ENCODE peak calls at places on chromosomes 12 and 14, in five cellular contexts. One of them, this sample, is unnamed.

GRCh38 chr14:23538785-23539184 is 12.8 kb downstream of the ZFHX2 start:
- DNase-seq in stomach: no peak
- DNase-seq in esophagus squamous epithelium: no peak
- DNase-seq in ovary: no peak
- DNase-seq in testis: no peak
- DNase-seq in this sample: no peak

GRCh38 chr14:47040490-47040889 is 388.9 kb upstream of the RPL10L start:
- DNase-seq in stomach: no peak
- DNase-seq in esophagus squamous epithelium: no peak
- DNase-seq in ovary: no peak
- DNase-seq in testis: peak; percentile 17
- DNase-seq in this sample: no peak

GRCh38 chr14:99384446-99385417 is 95.9 kb downstream of the SETD3 start:
- DNase-seq in stomach: no peak
- DNase-seq in esophagus squamous epithelium: no peak
- DNase-seq in ovary: no peak
- DNase-seq in testis: no peak
- DNase-seq in this sample: no peak

GRCh38 chr12:114319422-114319821 is 86.5 kb downstream of the TBX5 start:
- DNase-seq in stomach: no peak
- DNase-seq in esophagus squamous epithelium: no peak
- DNase-seq in ovary: no peak
- DNase-seq in testis: no peak
- DNase-seq in this sample: peak; percentile 8

GRCh38 chr14:103137721-103138482 is 14.6 kb downstream of the TNFAIP2 start:
- DNase-seq in stomach: no peak
- DNase-seq in esophagus squamous epithelium: no peak
- DNase-seq in ovary: no peak
- DNase-seq in testis: no peak
- DNase-seq in this sample: no peak

GRCh38 chr14:50741571-50741970 is 73.5 kb upstream of the SAV1 start:
- DNase-seq in stomach: no peak
- DNase-seq in esophagus squamous epithelium: no peak
- DNase-seq in ovary: no peak
- DNase-seq in testis: no peak
- DNase-seq in this sample: no peak

GRCh38 chr12:117226505-117226904 is 36.2 kb upstream of the FBXO21 start:
- DNase-seq in stomach: no peak
- DNase-seq in esophagus squamous epithelium: no peak
- DNase-seq in ovary: no peak
- DNase-seq in testis: no peak
- DNase-seq in this sample: no peak

GRCh38 chr12:31456562-31456961 is 130.6 kb upstream of the SINHCAF start:
- DNase-seq in stomach: no peak
- DNase-seq in esophagus squamous epithelium: no peak
- DNase-seq in ovary: no peak
- DNase-seq in testis: no peak
- DNase-seq in this sample: no peak

GRCh38 chr12:119082496-119082895 is 96.2 kb upstream of the HSPB8 start:
- DNase-seq in stomach: no peak
- DNase-seq in esophagus squamous epithelium: no peak
- DNase-seq in ovary: no peak
- DNase-seq in testis: no peak
- DNase-seq in this sample: peak; percentile 83

GRCh38 chr14:56215180-56215579 is 97.0 kb downstream of the PELI2 start:
- DNase-seq in stomach: no peak
- DNase-seq in esophagus squamous epithelium: no peak
- DNase-seq in ovary: no peak
- DNase-seq in testis: no peak
- DNase-seq in this sample: no peak

GRCh38 chr14:104436047-104436531 is 143.5 kb upstream of the C14orf180 start:
- DNase-seq in stomach: peak; percentile 71
- DNase-seq in esophagus squamous epithelium: no peak
- DNase-seq in ovary: peak; percentile 87
- DNase-seq in testis: peak; percentile 68
- DNase-seq in this sample: peak; percentile 80

GRCh38 chr12:13817131-13817530 is 164.3 kb downstream of the GRIN2B start:
- DNase-seq in stomach: peak; percentile 38
- DNase-seq in esophagus squamous epithelium: no peak
- DNase-seq in ovary: no peak
- DNase-seq in testis: no peak
- DNase-seq in this sample: no peak

GRCh38 chr14:68627868-68628604 is 164.8 kb downstream of the ZFP36L1 start:
- DNase-seq in stomach: peak; percentile 77
- DNase-seq in esophagus squamous epithelium: no peak
- DNase-seq in ovary: no peak
- DNase-seq in testis: peak; percentile 84
- DNase-seq in this sample: peak; percentile 56

GRCh38 chr14:103436533-103436932 is 51.3 kb downstream of the MARK3 start:
- DNase-seq in stomach: no peak
- DNase-seq in esophagus squamous epithelium: no peak
- DNase-seq in ovary: no peak
- DNase-seq in testis: no peak
- DNase-seq in this sample: no peak

GRCh38 chr14:75361751-75362433 is 65.9 kb upstream of the JDP2 start:
- DNase-seq in stomach: no peak
- DNase-seq in esophagus squamous epithelium: no peak
- DNase-seq in ovary: peak; percentile 72
- DNase-seq in testis: peak; percentile 47
- DNase-seq in this sample: no peak

GRCh38 chr12:19855876-19856275 is 416.6 kb downstream of the AEBP2 start:
- DNase-seq in stomach: no peak
- DNase-seq in esophagus squamous epithelium: no peak
- DNase-seq in ovary: no peak
- DNase-seq in testis: no peak
- DNase-seq in this sample: no peak

GRCh38 chr14:101796479-101796878 is 35.0 kb downstream of the PPP2R5C start:
- DNase-seq in stomach: no peak
- DNase-seq in esophagus squamous epithelium: no peak
- DNase-seq in ovary: no peak
- DNase-seq in testis: no peak
- DNase-seq in this sample: no peak
- TF ChIP-seq CTCF in stomach: no peak
- TF ChIP-seq CTCF in esophagus squamous epithelium: no peak
- TF ChIP-seq CTCF in ovary: no peak
- TF ChIP-seq CTCF in testis: no peak
- TF ChIP-seq CTCF in this sample: no peak

DNA sequence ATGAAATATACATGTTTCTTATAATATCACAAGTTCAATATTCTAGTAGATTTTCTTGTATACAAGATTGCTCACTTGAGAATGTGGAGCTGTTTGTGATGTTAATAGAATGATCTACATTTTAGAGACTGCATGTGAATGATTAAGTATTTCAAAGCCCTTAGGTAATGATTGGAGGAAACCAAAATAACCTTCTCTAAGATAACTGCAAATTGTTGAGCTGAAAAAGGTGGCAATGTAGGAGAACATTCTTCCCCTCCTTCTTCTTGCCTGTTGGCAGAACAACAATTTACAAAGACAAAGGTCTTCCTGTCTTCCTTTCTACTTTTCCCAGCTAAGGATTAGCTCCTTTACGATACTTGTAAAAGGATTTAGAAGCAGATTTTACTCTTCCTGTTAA is 2.0 kb upstream of the CLEC6A start:
- DNase-seq in stomach: no peak
- DNase-seq in esophagus squamous epithelium: no peak
- DNase-seq in ovary: no peak
- DNase-seq in testis: no peak
- DNase-seq in this sample: no peak
- H3K4me1 ChIP-seq in stomach: no peaks in the 10 kb centered on the region
- H3K4me1 ChIP-seq in esophagus squamous epithelium: no peaks in the 10 kb centered on the region
- H3K4me1 ChIP-seq in ovary: no peaks in the 10 kb centered on the region
- H3K4me1 ChIP-seq in testis: no peaks in the 10 kb centered on the region
- H3K4me1 ChIP-seq in this sample: no peaks in the 10 kb centered on the region

GRCh38 chr12:53499261-53500118 is at the start of gene MAP3K12:
- DNase-seq in stomach: peak; percentile 48
- DNase-seq in esophagus squamous epithelium: no peak
- DNase-seq in ovary: peak; percentile 81
- DNase-seq in testis: peak; percentile 78
- DNase-seq in this sample: peak; percentile 82
- TF ChIP-seq POLR2A in stomach: no peak
- TF ChIP-seq POLR2A in esophagus squamous epithelium: no peak
- TF ChIP-seq POLR2A in ovary: no peak
- TF ChIP-seq POLR2A in testis: no peak
- TF ChIP-seq POLR2A in this sample: no peak

DNA sequence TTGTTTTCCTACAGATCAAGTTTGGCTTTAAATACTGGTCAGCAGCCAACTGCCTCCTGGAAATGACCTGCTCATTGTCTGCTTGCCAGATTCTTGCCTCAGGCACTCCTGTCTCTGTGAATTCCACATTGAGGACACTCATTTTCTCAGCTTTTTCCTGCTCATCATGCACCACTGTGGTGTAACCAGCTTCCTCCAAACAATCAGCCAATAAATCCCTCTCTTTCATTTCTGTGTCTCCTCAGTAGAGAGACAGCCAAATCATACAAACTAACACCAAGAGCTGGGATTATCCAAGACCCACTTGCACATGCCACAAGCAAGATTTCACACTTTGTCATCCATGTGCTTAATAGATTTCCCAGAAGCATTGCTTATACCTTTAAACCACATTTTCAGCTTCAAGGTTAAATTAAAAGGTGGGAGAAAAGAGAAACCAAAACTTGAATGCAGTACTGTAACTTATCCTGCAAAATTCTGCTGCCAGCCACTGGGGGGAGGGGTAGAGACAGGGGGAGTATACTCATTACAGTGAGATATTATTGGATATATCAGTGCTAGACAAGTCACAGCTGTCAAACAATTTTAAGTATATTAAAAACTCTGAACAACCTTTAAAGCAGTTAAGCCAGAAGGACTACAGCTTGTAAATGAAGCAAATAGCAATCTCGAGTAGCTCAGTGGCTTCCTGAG is 105.0 kb downstream of the PPP2R5E start:
- DNase-seq in stomach: peak; percentile 66
- DNase-seq in esophagus squamous epithelium: no peak
- DNase-seq in ovary: peak; percentile 53
- DNase-seq in testis: peak; percentile 59
- DNase-seq in this sample: peak; percentile 40
- TF ChIP-seq CTCF in stomach: no peak
- TF ChIP-seq CTCF in esophagus squamous epithelium: peak; percentile 33
- TF ChIP-seq CTCF in ovary: no peak
- TF ChIP-seq CTCF in testis: no peak
- TF ChIP-seq CTCF in this sample: no peak

GRCh38 chr14:80658155-80658554 is 283.4 kb downstream of the CEP128 start:
- DNase-seq in stomach: no peak
- DNase-seq in esophagus squamous epithelium: no peak
- DNase-seq in ovary: no peak
- DNase-seq in testis: no peak
- DNase-seq in this sample: no peak

GRCh38 chr14:80658733-80659132 is 282.8 kb downstream of the CEP128 start:
- DNase-seq in stomach: no peak
- DNase-seq in esophagus squamous epithelium: no peak
- DNase-seq in ovary: no peak
- DNase-seq in testis: no peak
- DNase-seq in this sample: no peak

GRCh38 chr14:80653951-80654350 is 287.6 kb downstream of the CEP128 start:
- DNase-seq in stomach: no peak
- DNase-seq in esophagus squamous epithelium: no peak
- DNase-seq in ovary: no peak
- DNase-seq in testis: no peak
- DNase-seq in this sample: no peak
- H3K4me1 ChIP-seq in stomach: no peaks in the 10 kb centered on the region
- H3K4me1 ChIP-seq in esophagus squamous epithelium: no peaks in the 10 kb centered on the region
- H3K4me1 ChIP-seq in ovary: no peaks in the 10 kb centered on the region
- H3K4me1 ChIP-seq in testis: no peaks in the 10 kb centered on the region
- H3K4me1 ChIP-seq in this sample: no peaks in the 10 kb centered on the region

GRCh38 chr12:91781114-91781513 is 364.5 kb downstream of the BTG1 start:
- DNase-seq in stomach: no peak
- DNase-seq in esophagus squamous epithelium: no peak
- DNase-seq in ovary: no peak
- DNase-seq in testis: no peak
- DNase-seq in this sample: no peak
- TF ChIP-seq POLR2A in stomach: no peak
- TF ChIP-seq POLR2A in esophagus squamous epithelium: no peak
- TF ChIP-seq POLR2A in ovary: no peak
- TF ChIP-seq POLR2A in testis: no peak
- TF ChIP-seq POLR2A in this sample: no peak

DNA sequence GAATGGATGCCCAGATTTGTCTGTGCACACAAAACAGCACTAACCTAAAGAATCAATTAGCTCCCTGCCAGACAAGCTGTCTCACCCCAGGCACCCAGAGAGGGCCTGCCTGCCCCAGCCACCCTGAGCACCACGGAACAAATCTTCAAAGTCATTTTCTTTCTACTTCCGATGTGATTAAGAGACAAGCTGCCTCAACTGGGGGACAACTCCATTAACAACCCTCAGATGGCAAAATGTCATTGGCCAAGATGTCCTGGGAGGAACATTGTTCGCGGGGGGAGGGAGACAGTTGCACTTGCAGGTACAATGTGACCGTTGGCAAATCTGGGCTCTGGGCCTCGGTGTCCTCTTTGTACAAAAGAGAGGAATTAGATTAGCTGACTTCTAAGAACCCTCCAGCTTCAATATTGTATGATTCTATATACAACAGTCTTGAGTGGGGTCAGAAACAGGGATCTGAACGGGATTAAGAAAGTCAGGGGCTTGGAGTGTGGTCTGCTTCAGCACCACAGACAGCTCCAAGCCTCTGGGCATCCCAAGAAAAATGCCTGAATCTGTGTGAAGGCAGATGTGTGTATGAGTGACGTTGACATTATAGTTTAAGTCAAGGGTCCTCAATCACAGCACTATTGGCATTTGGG is 42.8 kb upstream of the CMKLR1 start:
- DNase-seq in stomach: no peak
- DNase-seq in esophagus squamous epithelium: no peak
- DNase-seq in ovary: no peak
- DNase-seq in testis: peak; percentile 21
- DNase-seq in this sample: no peak
- TF ChIP-seq CTCF in stomach: no peak
- TF ChIP-seq CTCF in esophagus squamous epithelium: no peak
- TF ChIP-seq CTCF in ovary: no peak
- TF ChIP-seq CTCF in testis: no peak
- TF ChIP-seq CTCF in this sample: no peak

DNA sequence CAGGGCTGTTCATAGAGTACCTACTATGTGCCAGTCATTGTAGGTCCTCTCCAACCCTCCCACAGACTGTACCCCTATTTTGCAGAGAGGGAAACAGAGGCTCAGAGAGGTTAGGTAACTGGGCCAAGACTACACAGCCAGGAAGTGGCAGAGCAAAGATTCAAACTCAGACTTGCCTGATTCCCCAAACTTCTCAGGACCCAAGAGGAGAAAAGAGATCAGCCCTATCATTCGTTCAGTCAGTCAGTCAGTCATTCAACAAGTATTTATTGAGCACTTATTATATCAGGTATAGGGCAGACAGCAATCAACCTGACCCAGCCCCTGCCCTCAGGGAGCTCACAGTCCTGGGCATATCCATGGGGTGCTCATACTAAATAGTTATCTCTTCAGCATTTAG is 39.6 kb upstream of the CORO1C start:
- DNase-seq in stomach: no peak
- DNase-seq in esophagus squamous epithelium: no peak
- DNase-seq in ovary: no peak
- DNase-seq in testis: no peak
- DNase-seq in this sample: no peak
- H3K4me1 ChIP-seq in stomach: peaks cover 18% of the 10 kb centered on the region
- H3K4me1 ChIP-seq in esophagus squamous epithelium: peaks cover 20% of the 10 kb centered on the region
- H3K4me1 ChIP-seq in ovary: peaks cover 14% of the 10 kb centered on the region
- H3K4me1 ChIP-seq in testis: peaks cover 36% of the 10 kb centered on the region
- H3K4me1 ChIP-seq in this sample: peaks cover 33% of the 10 kb centered on the region

GRCh38 chr12:26736563-26737486 is 96.2 kb downstream of the ITPR2 start:
- DNase-seq in stomach: no peak
- DNase-seq in esophagus squamous epithelium: no peak
- DNase-seq in ovary: no peak
- DNase-seq in testis: peak; percentile 23
- DNase-seq in this sample: no peak
- TF ChIP-seq POLR2A in stomach: no peak
- TF ChIP-seq POLR2A in esophagus squamous epithelium: no peak
- TF ChIP-seq POLR2A in ovary: no peak
- TF ChIP-seq POLR2A in testis: no peak
- TF ChIP-seq POLR2A in this sample: no peak

GRCh38 chr14:45134051-45134958 is at the start of gene FKBP3:
- DNase-seq in stomach: peak; percentile 97
- DNase-seq in esophagus squamous epithelium: peak; percentile 93
- DNase-seq in ovary: peak; percentile 96
- DNase-seq in testis: peak; percentile 100
- DNase-seq in this sample: peak; percentile 98
- TF ChIP-seq CTCF in stomach: no peak
- TF ChIP-seq CTCF in esophagus squamous epithelium: no peak
- TF ChIP-seq CTCF in ovary: no peak
- TF ChIP-seq CTCF in testis: no peak
- TF ChIP-seq CTCF in this sample: no peak